ENCODE peak calls at places on chromosomes 16 and 17, in six cellular contexts. One of them, this sample, is unnamed.

GRCh38 chr16:54817432-54817831 is 113.2 kb upstream of the IRX5 start:
- DNase-seq in astrocyte: no peak
- DNase-seq in heart left ventricle: no peak
- DNase-seq in mesothelial cell of epicardium: no peak
- DNase-seq in HCT116: no peak
- DNase-seq in A549: peak; percentile 5
- DNase-seq in this sample: no peak

GRCh38 chr16:13036600-13036999 is 135.2 kb downstream of the SHISA9 start:
- DNase-seq in A549: peak; percentile 18
- DNase-seq in mesothelial cell of epicardium: peak; percentile 70
- DNase-seq in astrocyte: peak; percentile 14
- DNase-seq in heart left ventricle: no peak
- DNase-seq in HCT116: no peak
- DNase-seq in this sample: no peak

GRCh38 chr17:58756246-58757161 is 850 bp downstream of the PPM1E start:
- DNase-seq in astrocyte: peak; percentile 2
- DNase-seq in A549: no peak
- DNase-seq in HCT116: no peak
- DNase-seq in heart left ventricle: peak; percentile 64
- DNase-seq in mesothelial cell of epicardium: peak; percentile 21
- DNase-seq in this sample: no peak

GRCh38 chr16:86078121-86078600 is 179.2 kb downstream of the IRF8 start:
- DNase-seq in A549: no peak
- DNase-seq in mesothelial cell of epicardium: no peak
- DNase-seq in heart left ventricle: no peak
- DNase-seq in HCT116: no peak
- DNase-seq in astrocyte: peak; percentile 39
- DNase-seq in this sample: peak; percentile 95

GRCh38 chr17:75130059-75130631 is 1.4 kb downstream of the NT5C start:
- DNase-seq in astrocyte: no peak
- DNase-seq in heart left ventricle: no peak
- DNase-seq in mesothelial cell of epicardium: no peak
- DNase-seq in A549: no peak
- DNase-seq in HCT116: no peak
- DNase-seq in this sample: no peak

GRCh38 chr17:47837401-47838039 is 3.6 kb downstream of the SCRN2 start:
- DNase-seq in A549: no peak
- DNase-seq in HCT116: no peak
- DNase-seq in heart left ventricle: no peak
- DNase-seq in mesothelial cell of epicardium: no peak
- DNase-seq in astrocyte: peak; percentile 36
- DNase-seq in this sample: no peak

GRCh38 chr17:48048321-48049140 is at the start of gene NFE2L1:
- DNase-seq in A549: peak; percentile 86
- DNase-seq in HCT116: peak; percentile 96
- DNase-seq in astrocyte: peak; percentile 84
- DNase-seq in heart left ventricle: peak; percentile 95
- DNase-seq in mesothelial cell of epicardium: no peak
- DNase-seq in this sample: peak; percentile 97

GRCh38 chr17:33987162-33987561 is 267.9 kb upstream of the CCL2 start:
- DNase-seq in astrocyte: no peak
- DNase-seq in HCT116: no peak
- DNase-seq in heart left ventricle: no peak
- DNase-seq in A549: no peak
- DNase-seq in mesothelial cell of epicardium: no peak
- DNase-seq in this sample: no peak

GRCh38 chr17:70677783-70678647 is 508.7 kb downstream of the KCNJ2 start:
- DNase-seq in astrocyte: no peak
- DNase-seq in A549: no peak
- DNase-seq in heart left ventricle: no peak
- DNase-seq in HCT116: no peak
- DNase-seq in mesothelial cell of epicardium: no peak
- DNase-seq in this sample: no peak

GRCh38 chr17:4833941-4834501 is 881 bp downstream of the MINK1 start:
- DNase-seq in mesothelial cell of epicardium: no peak
- DNase-seq in astrocyte: peak; percentile 33
- DNase-seq in A549: no peak
- DNase-seq in heart left ventricle: no peak
- DNase-seq in HCT116: no peak
- DNase-seq in this sample: peak; percentile 68

GRCh38 chr16:51057969-51058337 is 93.1 kb downstream of the SALL1 start:
- DNase-seq in A549: no peak
- DNase-seq in mesothelial cell of epicardium: no peak
- DNase-seq in HCT116: no peak
- DNase-seq in heart left ventricle: no peak
- DNase-seq in astrocyte: no peak
- DNase-seq in this sample: no peak

GRCh38 chr16:1494711-1495110 is 1.6 kb downstream of the TELO2 start:
- DNase-seq in HCT116: no peak
- DNase-seq in A549: no peak
- DNase-seq in heart left ventricle: peak; percentile 77
- DNase-seq in mesothelial cell of epicardium: no peak
- DNase-seq in astrocyte: no peak
- DNase-seq in this sample: peak; percentile 77

GRCh38 chr16:1871974-1872635 is at the start of gene MEIOB:
- DNase-seq in astrocyte: no peak
- DNase-seq in A549: peak; percentile 46
- DNase-seq in mesothelial cell of epicardium: no peak
- DNase-seq in HCT116: no peak
- DNase-seq in heart left ventricle: no peak
- DNase-seq in this sample: no peak

GRCh38 chr17:82272495-82273326 is 789 bp downstream of the CSNK1D start:
- DNase-seq in A549: peak; percentile 59
- DNase-seq in mesothelial cell of epicardium: peak; percentile 36
- DNase-seq in heart left ventricle: peak; percentile 82
- DNase-seq in HCT116: no peak
- DNase-seq in astrocyte: no peak
- DNase-seq in this sample: no peak

GRCh38 chr17:19003966-19004600 is 481 bp downstream of the FAM83G start:
- DNase-seq in astrocyte: peak; percentile 31
- DNase-seq in mesothelial cell of epicardium: no peak
- DNase-seq in A549: peak; percentile 75
- DNase-seq in HCT116: no peak
- DNase-seq in heart left ventricle: no peak
- DNase-seq in this sample: no peak

GRCh38 chr17:16381496-16381820 is 567 bp downstream of the UBB start:
- DNase-seq in HCT116: no peak
- DNase-seq in astrocyte: peak; percentile 25
- DNase-seq in heart left ventricle: no peak
- DNase-seq in mesothelial cell of epicardium: no peak
- DNase-seq in A549: no peak
- DNase-seq in this sample: no peak

GRCh38 chr17:81831957-81832607 is 1.0 kb downstream of the MCRIP1 start:
- DNase-seq in mesothelial cell of epicardium: no peak
- DNase-seq in HCT116: no peak
- DNase-seq in astrocyte: peak; percentile 20
- DNase-seq in heart left ventricle: no peak
- DNase-seq in A549: no peak
- DNase-seq in this sample: no peak

GRCh38 chr16:70151941-70152509 is 21.6 kb upstream of the CLEC18C start:
- DNase-seq in astrocyte: no peak
- DNase-seq in HCT116: no peak
- DNase-seq in mesothelial cell of epicardium: no peak
- DNase-seq in A549: peak; percentile 1
- DNase-seq in heart left ventricle: no peak
- DNase-seq in this sample: no peak

GRCh38 chr17:61770752-61771533 is 92.4 kb downstream of the BRIP1 start:
- DNase-seq in astrocyte: peak; percentile 79
- DNase-seq in HCT116: no peak
- DNase-seq in mesothelial cell of epicardium: no peak
- DNase-seq in heart left ventricle: no peak
- DNase-seq in A549: no peak
- DNase-seq in this sample: no peak

GRCh38 chr17:67582632-67583230 is 135.0 kb upstream of the NOL11 start:
- DNase-seq in A549: no peak
- DNase-seq in mesothelial cell of epicardium: no peak
- DNase-seq in astrocyte: no peak
- DNase-seq in heart left ventricle: no peak
- DNase-seq in HCT116: no peak
- DNase-seq in this sample: no peak

GRCh38 chr16:65446441-65446840 is 324.6 kb upstream of the CDH11 start:
- DNase-seq in heart left ventricle: no peak
- DNase-seq in HCT116: no peak
- DNase-seq in astrocyte: no peak
- DNase-seq in mesothelial cell of epicardium: no peak
- DNase-seq in A549: no peak
- DNase-seq in this sample: no peak

GRCh38 chr17:64081802-64082799 is 47.8 kb downstream of the ERN1 start:
- DNase-seq in A549: peak; percentile 79
- DNase-seq in mesothelial cell of epicardium: no peak
- DNase-seq in astrocyte: peak; percentile 48
- DNase-seq in heart left ventricle: no peak
- DNase-seq in HCT116: peak; percentile 82
- DNase-seq in this sample: no peak

GRCh38 chr16:19846421-19846820 is 38.2 kb downstream of the GPRC5B start:
- DNase-seq in HCT116: no peak
- DNase-seq in heart left ventricle: no peak
- DNase-seq in mesothelial cell of epicardium: no peak
- DNase-seq in astrocyte: no peak
- DNase-seq in A549: no peak
- DNase-seq in this sample: no peak

GRCh38 chr17:8859029-8859803 is 8.3 kb downstream of the PIK3R6 start:
- DNase-seq in HCT116: no peak
- DNase-seq in mesothelial cell of epicardium: no peak
- DNase-seq in astrocyte: peak; percentile 23
- DNase-seq in A549: no peak
- DNase-seq in heart left ventricle: no peak
- DNase-seq in this sample: no peak

GRCh38 chr17:13407381-13407780 is 194.3 kb downstream of the HS3ST3A1 start:
- DNase-seq in HCT116: no peak
- DNase-seq in A549: no peak
- DNase-seq in astrocyte: no peak
- DNase-seq in mesothelial cell of epicardium: no peak
- DNase-seq in heart left ventricle: no peak
- DNase-seq in this sample: no peak

GRCh38 chr16:64481497-64481896 is 640.4 kb downstream of the CDH11 start:
- DNase-seq in mesothelial cell of epicardium: no peak
- DNase-seq in astrocyte: no peak
- DNase-seq in HCT116: no peak
- DNase-seq in A549: no peak
- DNase-seq in heart left ventricle: no peak
- DNase-seq in this sample: no peak

GRCh38 chr16:81447383-81448101 is 2.9 kb downstream of the CMIP start:
- DNase-seq in heart left ventricle: no peak
- DNase-seq in mesothelial cell of epicardium: no peak
- DNase-seq in HCT116: no peak
- DNase-seq in astrocyte: peak; percentile 12
- DNase-seq in A549: no peak
- DNase-seq in this sample: no peak

GRCh38 chr16:4870138-4870671 is 22.9 kb downstream of the UBN1 start:
- DNase-seq in astrocyte: no peak
- DNase-seq in A549: no peak
- DNase-seq in mesothelial cell of epicardium: no peak
- DNase-seq in HCT116: no peak
- DNase-seq in heart left ventricle: no peak
- DNase-seq in this sample: no peak

GRCh38 chr16:72833969-72834368 is 214.0 kb downstream of the ZFHX3 start:
- DNase-seq in astrocyte: no peak
- DNase-seq in mesothelial cell of epicardium: no peak
- DNase-seq in A549: no peak
- DNase-seq in heart left ventricle: no peak
- DNase-seq in HCT116: no peak
- DNase-seq in this sample: no peak

GRCh38 chr16:60989592-60989991 is 1046.6 kb downstream of the CDH8 start:
- DNase-seq in mesothelial cell of epicardium: no peak
- DNase-seq in astrocyte: no peak
- DNase-seq in heart left ventricle: no peak
- DNase-seq in A549: no peak
- DNase-seq in HCT116: no peak
- DNase-seq in this sample: no peak

DNA sequence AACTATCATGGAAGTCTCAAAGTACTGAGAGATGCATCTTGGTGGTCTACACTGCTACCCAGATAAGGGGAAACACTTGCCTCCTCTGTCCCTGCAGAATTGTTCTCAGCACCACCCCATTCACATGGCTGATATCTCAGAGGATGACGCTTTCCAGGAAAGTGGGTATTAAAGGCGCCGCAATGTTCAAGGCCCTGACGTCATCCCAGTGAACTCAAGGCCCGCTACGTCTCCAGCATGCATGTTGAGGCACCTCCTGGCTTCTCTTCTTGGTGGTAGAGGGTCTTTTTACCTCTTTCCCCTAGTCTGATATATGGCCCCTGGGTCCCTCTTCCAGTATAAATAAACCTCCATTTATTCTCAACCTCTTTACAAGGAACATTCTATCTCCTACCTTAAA is 1.0 kb downstream of the OR1A1 start:
- DNase-seq in HCT116: no peak
- DNase-seq in A549: no peak
- DNase-seq in astrocyte: no peak
- DNase-seq in mesothelial cell of epicardium: no peak
- DNase-seq in heart left ventricle: no peak
- DNase-seq in this sample: no peak
- TF ChIP-seq CTCF in HCT116: no peak
- TF ChIP-seq CTCF in A549: no peak
- TF ChIP-seq CTCF in astrocyte: no peak
- TF ChIP-seq CTCF in mesothelial cell of epicardium: no peak
- TF ChIP-seq CTCF in heart left ventricle: no peak
- TF ChIP-seq CTCF in this sample: no peak

GRCh38 chr17:31525801-31526549 is 134.5 kb downstream of the RAB11FIP4 start:
- DNase-seq in A549: peak; percentile 89
- DNase-seq in mesothelial cell of epicardium: no peak
- DNase-seq in heart left ventricle: no peak
- DNase-seq in astrocyte: no peak
- DNase-seq in HCT116: no peak
- DNase-seq in this sample: no peak
- TF ChIP-seq CTCF in A549: peak; percentile 38
- TF ChIP-seq CTCF in mesothelial cell of epicardium: peak; percentile 18
- TF ChIP-seq CTCF in heart left ventricle: no peak
- TF ChIP-seq CTCF in astrocyte: peak; percentile 34
- TF ChIP-seq CTCF in HCT116: peak; percentile 56
- TF ChIP-seq CTCF in this sample: no peak

GRCh38 chr17:78727476-78728229 is 54.4 kb downstream of the CYTH1 start:
- DNase-seq in A549: no peak
- DNase-seq in astrocyte: no peak
- DNase-seq in HCT116: no peak
- DNase-seq in mesothelial cell of epicardium: no peak
- DNase-seq in heart left ventricle: no peak
- DNase-seq in this sample: no peak
- TF ChIP-seq CTCF in A549: no peak
- TF ChIP-seq CTCF in astrocyte: no peak
- TF ChIP-seq CTCF in HCT116: peak; percentile 12
- TF ChIP-seq CTCF in mesothelial cell of epicardium: no peak
- TF ChIP-seq CTCF in heart left ventricle: no peak
- TF ChIP-seq CTCF in this sample: no peak

DNA sequence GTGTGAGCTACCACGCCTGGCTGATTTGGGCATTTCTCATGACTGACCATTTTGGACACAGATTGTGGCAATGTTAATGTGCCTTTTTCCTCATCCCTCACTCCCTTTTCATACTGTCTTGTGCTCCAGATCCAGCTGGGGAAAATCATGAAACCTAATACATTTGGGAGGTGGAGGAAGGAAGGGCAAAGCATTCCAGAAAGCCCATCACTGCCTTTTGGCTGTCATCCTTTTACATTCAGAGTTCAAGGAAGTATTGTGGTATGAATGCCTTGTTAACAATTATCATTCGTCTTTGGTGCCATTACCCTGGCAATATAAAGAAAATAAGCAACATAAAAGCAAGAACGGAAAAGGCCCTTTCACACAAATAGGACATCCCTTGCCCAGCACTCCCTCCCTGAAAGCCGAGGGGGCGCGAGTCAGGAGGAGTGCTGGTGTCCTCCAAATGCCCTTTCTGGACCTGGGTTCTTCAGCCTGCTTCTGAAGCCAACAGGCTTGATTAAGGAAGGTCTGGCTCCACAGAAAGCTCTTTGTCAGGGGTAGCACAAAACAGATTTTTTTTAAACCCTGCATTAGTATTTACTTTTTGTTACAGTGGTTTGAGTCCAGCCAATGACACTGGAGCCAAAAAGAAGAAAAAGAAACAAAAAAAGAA is 20.1 kb downstream of the NMT1 start:
- DNase-seq in heart left ventricle: no peak
- DNase-seq in mesothelial cell of epicardium: no peak
- DNase-seq in astrocyte: no peak
- DNase-seq in HCT116: no peak
- DNase-seq in A549: no peak
- DNase-seq in this sample: no peak
- TF ChIP-seq CTCF in heart left ventricle: no peak
- TF ChIP-seq CTCF in mesothelial cell of epicardium: no peak
- TF ChIP-seq CTCF in astrocyte: no peak
- TF ChIP-seq CTCF in HCT116: no peak
- TF ChIP-seq CTCF in A549: no peak
- TF ChIP-seq CTCF in this sample: no peak

This sample was measured in sigmoid colon.